ENCODE peak calls at places on chromosomes 16 and 17, in four cellular contexts. K is ovary, D is A549, I is fibroblast of pulmonary artery. H is an unnamed sample.

GRCh38 chr16:88533381-88533831 is 36.8 kb upstream of the ZC3H18 start:
- DNase-seq in I (no peak), K (peak; percentile 74), D (no peak), H (no peak)

GRCh38 chr16:56653218-56653617 is 1.5 kb downstream of the MT1B start:
- DNase-seq in D (no peak), I (no peak), K (no peak), H (no peak)

GRCh38 chr16:74035816-74036215 is 260.8 kb upstream of the PSMD7 start:
- DNase-seq in K (no peak), I (peak; percentile 8), D (peak; percentile 17), H (peak; percentile 17)

GRCh38 chr16:3461120-3461519 is 17.6 kb downstream of the NAA60 start:
- DNase-seq in D (no peak), I (no peak), K (no peak), H (peak; percentile 26)

GRCh38 chr17:37694734-37695133 is 50.1 kb downstream of the HNF1B start:
- DNase-seq in I (no peak), K (no peak), D (no peak), H (no peak)

GRCh38 chr16:67246081-67246944 is 968 bp downstream of the FHOD1 start:
- DNase-seq in D (peak; percentile 56), I (peak; percentile 87), K (peak; percentile 93), H (peak; percentile 80)

GRCh38 chr16:90008708-90009145 is 10.5 kb downstream of the DBNDD1 start:
- DNase-seq in I (no peak), K (no peak), D (no peak), H (peak; percentile 85)

GRCh38 chr17:59611503-59611902 is 8.2 kb upstream of the CLTC start:
- DNase-seq in D (no peak), I (no peak), K (no peak), H (no peak)

GRCh38 chr17:73191443-73192218 is 1.2 kb upstream of the COG1 start:
- DNase-seq in I (peak; percentile 71), K (peak; percentile 58), D (peak; percentile 87), H (peak; percentile 80)

GRCh38 chr16:82580293-82580900 is 46.4 kb upstream of the CDH13 start:
- DNase-seq in I (peak; percentile 4), K (no peak), D (peak; percentile 8), H (no peak)

GRCh38 chr16:96935-97381 is 18.9 kb downstream of the MPG start:
- DNase-seq in D (peak; percentile 96), I (peak; percentile 86), K (peak; percentile 83), H (peak; percentile 99)

GRCh38 chr17:50144845-50145531 is 5.5 kb downstream of the PPP1R9B start:
- DNase-seq in I (no peak), D (no peak), K (no peak), H (no peak)

GRCh38 chr16:51562896-51563295 is 411.8 kb upstream of the SALL1 start:
- DNase-seq in I (no peak), D (no peak), K (no peak), H (no peak)

GRCh38 chr17:35519442-35519841 is 18.0 kb downstream of the SLFN12L start:
- DNase-seq in I (no peak), D (no peak), K (no peak), H (no peak)

GRCh38 chr16:10045947-10046346 is 136.3 kb downstream of the GRIN2A start:
- DNase-seq in D (no peak), I (no peak), K (no peak), H (no peak)

GRCh38 chr16:87541004-87541881 is 48.4 kb upstream of the ZCCHC14 start:
- DNase-seq in K (peak; percentile 63), I (peak; percentile 66), D (no peak), H (no peak)

GRCh38 chr17:41530062-41531048 is 2.2 kb upstream of the KRT19 start:
- DNase-seq in K (peak; percentile 11), I (peak; percentile 85), D (peak; percentile 89), H (no peak)

GRCh38 chr17:70968302-70968701 is 799.0 kb downstream of the KCNJ2 start:
- DNase-seq in K (no peak), D (no peak), I (no peak), H (no peak)

GRCh38 chr17:66829883-66830282 is 5.0 kb upstream of the CACNG5 start:
- DNase-seq in K (no peak), D (no peak), I (no peak), H (no peak)

GRCh38 chr17:57577751-57578607 is 167.1 kb downstream of the CCDC182 start:
- DNase-seq in I (peak; percentile 92), D (no peak), K (peak; percentile 70), H (no peak)

GRCh38 chr16:23624092-23624491 is 17.0 kb downstream of the PALB2 start:
- DNase-seq in I (no peak), K (no peak), D (no peak), H (no peak)

GRCh38 chr17:47894498-47895253 is 1.4 kb upstream of the SP2 start:
- DNase-seq in D (no peak), K (no peak), I (no peak), H (no peak)

GRCh38 chr17:64020068-64020766 is at the start of gene ICAM2:
- DNase-seq in D (no peak), K (no peak), I (no peak), H (peak; percentile 74)

GRCh38 chr16:58454856-58455255 is 45.1 kb upstream of the NDRG4 start:
- DNase-seq in D (no peak), K (no peak), I (no peak), H (no peak)

GRCh38 chr16:31134091-31134571 is 1.4 kb downstream of the PRSS8 start:
- DNase-seq in I (no peak), D (no peak), K (no peak), H (no peak)

GRCh38 chr17:76537288-76537577 is 276 bp downstream of the CYGB start:
- DNase-seq in D (no peak), I (peak; percentile 60), K (peak; percentile 71), H (no peak)

GRCh38 chr17:43027091-43028032 is 2.3 kb downstream of the RND2 start:
- DNase-seq in I (no peak), K (no peak), D (no peak), H (no peak)

GRCh38 chr17:29049541-29050150 is 6.7 kb downstream of the PIPOX start:
- DNase-seq in K (no peak), D (no peak), I (peak; percentile 26), H (no peak)

GRCh38 chr16:57734308-57734924 is 1.2 kb upstream of the KATNB1 start:
- DNase-seq in I (no peak), D (no peak), K (peak; percentile 34), H (no peak)

GRCh38 chr17:79548116-79548515 is 62.7 kb downstream of the RBFOX3 start:
- DNase-seq in D (no peak), I (no peak), K (no peak), H (no peak)

GRCh38 chr16:57148481-57148880 is 37.4 kb downstream of the PSME3IP1 start:
- DNase-seq in D (no peak), I (no peak), K (no peak), H (no peak)

GRCh38 chr16:24151482-24151939 is 104.6 kb upstream of the CACNG3 start:
- DNase-seq in K (no peak), I (no peak), D (no peak), H (no peak)

GRCh38 chr17:79626156-79626890 is 15.5 kb upstream of the RBFOX3 start:
- DNase-seq in D (no peak), K (peak; percentile 2), I (no peak), H (no peak)

GRCh38 chr17:79836952-79837887 is 2.0 kb downstream of the CBX4 start:
- DNase-seq in I (peak; percentile 86), D (peak; percentile 80), K (peak; percentile 56), H (peak; percentile 81)

GRCh38 chr16:23967775-23968571 is 132.2 kb downstream of the PRKCB start:
- DNase-seq in D (no peak), K (no peak), I (no peak), H (no peak)

GRCh38 chr17:3865166-3865565 is 19.1 kb upstream of the NCBP3 start:
- DNase-seq in K (no peak), I (peak; percentile 34), D (no peak), H (no peak)

GRCh38 chr16:2146739-2147138 is 1.7 kb upstream of the RAB26 start:
- DNase-seq in I (no peak), K (no peak), D (no peak), H (no peak)

GRCh38 chr17:63134867-63135266 is 168.8 kb downstream of the TANC2 start:
- DNase-seq in D (no peak), I (no peak), K (no peak), H (no peak)

GRCh38 chr17:1122681-1123396 is 56.9 kb downstream of the ABR start:
- DNase-seq in I (peak; percentile 76), K (peak; percentile 93), D (peak; percentile 91), H (peak; percentile 92)

DNA sequence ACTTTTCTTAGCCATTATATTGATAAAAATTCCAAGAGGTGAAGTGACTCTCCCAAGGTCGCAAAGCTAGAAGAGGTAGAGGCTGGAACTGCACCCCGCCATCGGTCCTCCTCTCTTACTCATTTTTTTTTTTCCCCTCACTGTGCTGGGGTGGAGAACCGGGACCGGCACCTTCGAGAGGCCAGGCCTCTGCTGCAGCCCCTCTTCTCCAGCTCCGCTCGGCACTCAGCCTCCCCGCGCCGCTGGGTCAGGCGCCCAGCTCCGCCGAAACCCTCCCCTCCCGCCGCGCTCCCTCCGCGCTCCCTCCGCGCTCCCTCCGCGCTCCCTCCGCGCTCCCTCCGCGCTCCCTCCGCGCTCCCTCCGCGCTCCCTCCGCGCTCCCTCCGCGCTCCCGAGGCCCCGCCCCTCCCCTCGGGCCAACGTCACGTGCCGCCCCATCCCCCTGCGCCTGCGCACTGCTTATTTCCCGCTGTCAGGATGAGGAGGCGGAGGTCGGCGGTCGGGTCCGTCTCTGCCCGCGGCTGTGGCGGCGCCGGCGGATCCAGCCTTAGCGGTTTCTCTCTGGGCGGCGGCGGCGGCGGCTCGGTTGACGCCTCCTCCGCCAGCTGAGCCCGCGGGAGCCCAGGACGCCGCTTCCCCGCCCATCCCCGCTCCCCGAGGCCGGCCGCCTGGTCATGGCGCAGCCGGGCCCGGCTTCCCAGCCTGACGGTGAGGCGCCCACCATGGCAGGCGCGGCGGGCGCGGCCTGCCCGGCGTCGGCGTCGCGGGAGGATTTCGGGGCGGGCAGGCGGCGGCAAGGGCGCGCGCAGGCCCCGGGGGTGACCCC is at the start of gene RABEP1:
- DNase-seq in K (peak; percentile 92), D (peak; percentile 69), I (peak; percentile 91), H (peak; percentile 97)
- TF ChIP-seq CTCF in K (no peak), D (no peak), I (peak; percentile 19), H (no peak)

GRCh38 chr16:73011926-73012325 is 36.0 kb downstream of the ZFHX3 start:
- DNase-seq in I (no peak), D (no peak), K (no peak), H (no peak)
- TF ChIP-seq CTCF in I (no peak), D (peak; percentile 11), K (no peak), H (no peak)

GRCh38 chr17:68019675-68020450 is 15.7 kb upstream of the KPNA2 start:
- DNase-seq in D (peak; percentile 97), K (peak; percentile 98), I (peak; percentile 96), H (peak; percentile 98)
- TF ChIP-seq CTCF in D (no peak), K (peak; percentile 68), I (peak; percentile 8), H (peak; percentile 15)

DNA sequence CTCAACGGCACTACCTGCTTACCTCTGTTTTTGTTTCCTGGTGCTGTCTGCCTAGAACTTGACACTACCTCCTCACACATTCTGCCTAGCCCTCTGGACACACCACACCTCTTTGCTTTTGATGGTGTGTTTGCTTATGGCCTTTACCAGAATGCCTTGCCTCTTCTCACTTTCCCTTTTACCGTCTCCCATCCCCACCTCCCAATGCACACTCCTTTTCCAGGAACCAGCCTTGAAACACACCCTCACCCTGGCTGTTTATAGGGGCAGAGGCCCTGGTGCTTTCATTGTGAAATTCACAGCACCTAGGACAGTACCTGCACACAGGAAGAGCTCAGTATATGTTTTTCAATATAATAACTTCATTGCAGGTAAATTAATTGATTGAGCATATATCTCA is 56.2 kb downstream of the MAP2K6 start:
- DNase-seq in D (no peak), I (no peak), K (no peak), H (no peak)
- TF ChIP-seq CTCF in D (no peak), I (no peak), K (no peak), H (no peak)

H was measured in GM13976.